ENCODE peak calls at places on chromosomes 2 and 18, in six cellular contexts. I is K562, S is SK-N-SH, T is GM12878, O is HCT116, B is HepG2. W is an unnamed sample.

GRCh38 chr18:23936371-23936958 is 78.1 kb upstream of the TTC39C start:
- DNase-seq in T (no peak), O (no peak), B (peak; percentile 9), S (no peak), I (peak; percentile 7), W (no peak)

GRCh38 chr2:22970991-22971390 is 414.0 kb upstream of the KLHL29 start:
- DNase-seq in T (no peak), B (no peak), O (no peak), S (no peak), I (no peak), W (no peak)

GRCh38 chr2:168784993-168785392 is 17.4 kb upstream of the NOSTRIN start:
- DNase-seq in B (no peak), S (no peak), T (no peak), I (no peak), O (no peak), W (no peak)

GRCh38 chr2:224369028-224369632 is 32.8 kb downstream of the FAM124B start:
- DNase-seq in O (peak; percentile 37), T (no peak), B (peak; percentile 45), S (peak; percentile 49), I (peak; percentile 59), W (peak; percentile 58)

GRCh38 chr2:179234658-179235240 is 29.9 kb downstream of the SESTD1 start:
- DNase-seq in S (no peak), I (no peak), O (no peak), B (no peak), T (no peak), W (no peak)

GRCh38 chr2:145140658-145141057 is 620.7 kb upstream of the ZEB2 start:
- DNase-seq in O (no peak), S (no peak), B (no peak), T (no peak), I (no peak), W (no peak)

GRCh38 chr2:224927671-224928173 is 114.5 kb downstream of the DOCK10 start:
- DNase-seq in S (no peak), B (no peak), O (no peak), I (no peak), T (no peak), W (peak; percentile 39)

GRCh38 chr2:46187112-46187618 is 110.0 kb upstream of the EPAS1 start:
- DNase-seq in B (peak; percentile 86), S (no peak), T (peak; percentile 70), I (no peak), O (no peak), W (no peak)

GRCh38 chr2:27636766-27637165 is 7.9 kb downstream of the GPN1 start:
- DNase-seq in S (no peak), I (no peak), B (no peak), O (no peak), T (no peak), W (no peak)

GRCh38 chr18:79476031-79476917 is 80.5 kb downstream of the NFATC1 start:
- DNase-seq in B (no peak), O (no peak), I (no peak), T (no peak), S (no peak), W (no peak)

GRCh38 chr2:160756481-160756880 is 262.9 kb upstream of the RBMS1 start:
- DNase-seq in I (no peak), O (no peak), T (no peak), B (no peak), S (no peak), W (no peak)

GRCh38 chr18:22883827-22884226 is 49.3 kb upstream of the RBBP8 start:
- DNase-seq in B (no peak), O (no peak), I (no peak), S (no peak), T (no peak), W (no peak)
- TF ChIP-seq JUND in B (no peak), O (no peak), I (no peak), S (no peak), T (no peak), W (no peak)

GRCh38 chr18:75282746-75283145 is 72.1 kb downstream of the TSHZ1 start:
- DNase-seq in B (no peak), I (no peak), S (no peak), T (no peak), O (no peak), W (no peak)
- TF ChIP-seq JUND in B (no peak), I (no peak), S (no peak), T (no peak), O (no peak), W (no peak)

DNA sequence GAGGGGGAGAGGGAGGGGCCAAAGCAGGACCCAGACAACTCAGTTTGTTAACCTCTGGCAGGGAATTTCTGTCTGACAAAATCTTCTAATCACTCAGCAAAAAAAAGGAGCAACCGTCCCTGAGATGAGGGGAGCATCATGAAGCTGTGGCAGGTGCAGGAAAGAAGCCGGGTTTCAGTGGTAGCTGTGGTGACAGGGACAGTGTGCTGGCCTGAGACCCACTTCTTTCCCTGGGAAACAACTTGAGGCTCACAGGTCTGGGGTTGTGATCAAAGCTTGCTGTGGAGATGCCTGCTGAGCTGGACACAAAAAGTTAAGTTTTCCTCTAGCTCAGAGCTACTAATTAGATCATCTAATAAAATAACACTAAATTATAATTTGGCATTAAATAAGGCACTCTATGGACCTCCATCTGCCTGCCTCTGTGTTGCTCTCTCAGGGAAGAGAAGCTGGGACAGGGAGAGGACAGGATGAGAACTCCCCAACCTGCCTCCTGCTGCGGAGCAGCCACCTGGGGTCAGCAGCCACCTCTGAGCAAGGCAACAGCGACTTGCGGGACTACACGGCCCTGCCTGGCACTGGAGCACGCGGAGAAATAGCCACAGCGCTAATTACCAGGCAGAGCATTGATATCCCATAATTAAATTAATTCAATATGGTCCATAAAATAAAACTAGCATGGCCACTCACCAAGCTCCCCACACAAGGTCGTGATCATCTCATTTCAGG is 104.6 kb upstream of the TEX51 start:
- DNase-seq in B (no peak), T (no peak), S (peak; percentile 67), O (no peak), I (no peak), W (no peak)
- TF ChIP-seq JUND in B (no peak), T (no peak), S (no peak), O (no peak), I (no peak), W (no peak)

GRCh38 chr2:118490323-118490722 is 357.1 kb downstream of the EN1 start:
- DNase-seq in T (no peak), I (no peak), B (no peak), S (no peak), O (no peak), W (no peak)

GRCh38 chr2:118492335-118492734 is 355.1 kb downstream of the EN1 start:
- DNase-seq in O (peak; percentile 24), B (peak; percentile 23), S (no peak), T (no peak), I (no peak), W (no peak)

GRCh38 chr2:118495278-118495677 is 352.2 kb downstream of the EN1 start:
- DNase-seq in I (no peak), O (no peak), B (no peak), S (no peak), T (no peak), W (no peak)

DNA sequence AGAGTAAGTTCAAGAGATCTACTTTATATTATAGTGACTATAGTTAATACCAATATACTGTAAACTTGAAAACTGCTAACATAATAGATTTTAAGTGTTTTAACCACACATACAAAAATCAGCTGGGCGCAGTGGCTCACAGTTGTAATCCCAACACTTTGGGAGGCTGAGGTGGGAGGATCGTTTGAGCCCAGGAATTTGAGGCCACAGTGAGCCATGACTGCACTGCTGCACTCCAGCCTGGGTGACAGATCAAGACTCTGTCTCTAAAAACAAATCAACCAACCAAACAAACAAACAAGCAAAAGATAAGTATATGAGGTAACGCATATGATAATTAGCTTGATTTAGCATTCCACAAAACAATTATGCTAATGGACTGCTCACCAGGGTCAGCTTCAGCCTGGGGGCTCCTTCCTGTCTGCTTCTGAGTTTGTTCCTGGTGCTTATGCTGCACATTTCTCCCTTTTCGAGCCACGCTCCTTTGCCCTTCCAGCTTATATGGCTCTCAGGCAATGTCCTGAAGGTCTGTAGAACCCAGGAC is 357.7 kb downstream of the EN1 start:
- DNase-seq in O (no peak), S (no peak), T (no peak), I (no peak), B (no peak), W (no peak)
- TF ChIP-seq JUND in O (no peak), S (no peak), T (no peak), I (no peak), B (no peak), W (no peak)

GRCh38 chr2:159012142-159012541 is 43.7 kb downstream of the TANC1 start:
- DNase-seq in T (no peak), B (no peak), I (no peak), O (no peak), S (no peak), W (no peak)

GRCh38 chr2:159010963-159011362 is 42.5 kb downstream of the TANC1 start:
- DNase-seq in O (no peak), I (no peak), S (no peak), T (no peak), B (no peak), W (no peak)

GRCh38 chr2:159010340-159010739 is 41.9 kb downstream of the TANC1 start:
- DNase-seq in T (no peak), S (peak; percentile 61), B (peak; percentile 18), I (no peak), O (no peak), W (no peak)

GRCh38 chr2:159013103-159013502 is 44.7 kb downstream of the TANC1 start:
- DNase-seq in I (no peak), B (no peak), T (no peak), S (no peak), O (no peak), W (no peak)

GRCh38 chr2:159009940-159010339 is 41.5 kb downstream of the TANC1 start:
- DNase-seq in B (no peak), T (no peak), O (no peak), S (no peak), I (no peak), W (no peak)
- TF ChIP-seq JUND in B (no peak), T (no peak), O (no peak), S (no peak), I (no peak), W (no peak)

GRCh38 chr2:141555876-141556470 is 574.8 kb downstream of the LRP1B start:
- DNase-seq in O (no peak), S (no peak), T (no peak), B (no peak), I (no peak), W (no peak)

GRCh38 chr2:141560723-141561122 is 570.1 kb downstream of the LRP1B start:
- DNase-seq in B (no peak), T (no peak), I (no peak), S (no peak), O (no peak), W (no peak)

GRCh38 chr2:141554810-141555209 is 576.0 kb downstream of the LRP1B start:
- DNase-seq in B (peak; percentile 18), I (peak; percentile 13), O (peak; percentile 34), T (no peak), S (peak; percentile 7), W (peak; percentile 70)

DNA sequence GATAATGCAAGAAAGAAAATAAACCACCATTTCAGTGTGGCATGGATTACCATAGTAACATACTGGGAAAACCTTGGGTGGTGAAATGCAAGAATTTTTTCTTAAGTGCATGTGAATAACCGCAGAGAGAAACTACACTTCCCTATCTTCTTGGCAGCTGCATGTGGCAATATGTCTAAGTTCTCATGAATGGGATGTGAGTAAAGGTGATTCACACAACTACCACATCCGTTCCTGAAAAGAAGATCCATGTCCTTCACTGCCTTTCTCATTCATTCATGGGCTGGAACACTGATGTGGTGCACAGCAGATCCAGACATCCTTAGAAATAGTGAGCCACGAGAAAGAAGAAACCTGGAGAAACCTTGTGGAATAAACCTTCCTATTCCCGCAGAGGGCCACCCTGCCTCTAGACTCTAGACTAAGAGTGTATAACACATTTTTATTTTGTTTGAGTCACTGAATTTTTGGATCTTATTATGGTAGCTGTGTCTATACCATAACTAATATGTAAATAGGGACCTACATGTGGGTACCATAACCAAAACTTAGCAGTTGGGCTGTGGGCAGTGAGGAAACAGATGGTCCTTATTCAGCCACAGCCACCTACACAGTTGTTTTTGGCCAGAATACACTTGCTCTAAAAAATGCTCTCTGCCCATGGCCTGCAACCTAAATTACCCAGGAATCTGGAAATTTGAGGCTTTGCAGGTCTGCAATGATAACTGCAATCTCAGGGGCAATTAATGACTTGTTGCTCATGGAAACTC is 573.3 kb downstream of the LRP1B start:
- DNase-seq in S (no peak), I (no peak), O (no peak), B (no peak), T (no peak), W (no peak)
- TF ChIP-seq JUND in S (peak; percentile 75), I (no peak), O (no peak), B (no peak), T (no peak), W (no peak)

W was measured in T47D.